ENCODE peak calls at places on chromosomes 3 and 15, in six cellular contexts. V, A, S, K, C and U are unnamed samples.

GRCh38 chr3:106560451-106560966 is 691.7 kb upstream of the CBLB start:
- DNase-seq in C (no peak), A (no peak), V (no peak), K (no peak), S (no peak), U (no peak)

GRCh38 chr15:86439614-86440013 is 359.9 kb downstream of the AGBL1 start:
- DNase-seq in S (no peak), K (no peak), A (no peak), V (no peak), C (no peak), U (no peak)

GRCh38 chr3:66393486-66394260 is 107.1 kb downstream of the LRIG1 start:
- DNase-seq in A (no peak), K (peak), S (no peak), V (peak), C (no peak), U (no peak)

GRCh38 chr3:64351713-64352595 is 126.7 kb upstream of the PRICKLE2 start:
- DNase-seq in K (no peak), A (no peak), V (no peak), S (no peak), C (no peak), U (no peak)

GRCh38 chr15:60390231-60390630 is 7.6 kb downstream of the ANXA2 start:
- DNase-seq in K (no peak), V (no peak), C (no peak), A (no peak), S (no peak), U (no peak)

GRCh38 chr3:157844770-157845522 is 261.3 kb downstream of the SHOX2 start:
- DNase-seq in C (no peak), S (no peak), K (no peak), V (no peak), A (no peak), U (no peak)

GRCh38 chr3:85342915-85343314 is 384.1 kb downstream of the CADM2 start:
- DNase-seq in C (no peak), K (peak), S (no peak), V (no peak), A (no peak), U (no peak)

GRCh38 chr15:81373996-81374395 is at the start of gene TMC3:
- DNase-seq in C (no peak), K (no peak), V (no peak), A (no peak), S (no peak), U (no peak)

GRCh38 chr3:34782876-34783275 is 856.4 kb upstream of the ARPP21 start:
- DNase-seq in A (no peak), S (no peak), C (no peak), V (no peak), K (no peak), U (no peak)

GRCh38 chr3:47315069-47315647 is 32.4 kb downstream of the KLHL18 start:
- DNase-seq in V (no peak), A (no peak), K (no peak), S (peak), C (peak), U (peak)